ENCODE peak calls at places on chromosomes 1 and 21, in five cellular contexts. Z, B, S, J and P are unnamed samples.
A peak's percentile ranks its signal among the peaks of the same experiment; 100 is the strongest.

GRCh38 chr1:108852541-108852940 is 4.4 kb downstream of the AKNAD1 start:
- DNase-seq in Z (no peak), B (no peak), S (no peak), J (no peak), P (no peak)

GRCh38 chr1:183276386-183276785 is 90.3 kb downstream of the LAMC2 start:
- DNase-seq in Z (peak; percentile 80), B (no peak), S (no peak), J (no peak), P (no peak)

GRCh38 chr1:38076455-38076854 is 29.9 kb upstream of the POU3F1 start:
- DNase-seq in Z (no peak), B (no peak), S (no peak), J (no peak), P (no peak)

GRCh38 chr1:230867119-230867902 is 1.0 kb downstream of the C1orf198 start:
- DNase-seq in Z (no peak), B (no peak), S (no peak), J (no peak), P (no peak)

GRCh38 chr1:3821004-3821933 is 25.0 kb upstream of the LRRC47 start:
- DNase-seq in Z (no peak), B (no peak), S (no peak), J (no peak), P (no peak)

GRCh38 chr1:21294266-21295058 is 4.2 kb upstream of the ECE1 start:
- DNase-seq in Z (no peak), B (no peak), S (no peak), J (no peak), P (no peak)

GRCh38 chr1:31215083-31215570 is 24.6 kb downstream of the NKAIN1 start:
- DNase-seq in Z (peak; percentile 28), B (no peak), S (no peak), J (no peak), P (no peak)

GRCh38 chr1:41840592-41841246 is 78.0 kb downstream of the HIVEP3 start:
- DNase-seq in Z (no peak), B (no peak), S (peak; percentile 15), J (no peak), P (no peak)

GRCh38 chr1:232854786-232855185 is 49.6 kb downstream of the MAP10 start:
- DNase-seq in Z (no peak), B (no peak), S (no peak), J (no peak), P (no peak)

GRCh38 chr1:61757945-61758344 is 15.7 kb downstream of the PATJ start:
- DNase-seq in Z (peak; percentile 7), B (no peak), S (no peak), J (no peak), P (no peak)

GRCh38 chr1:218499021-218499691 is 154.0 kb downstream of the TGFB2 start:
- DNase-seq in Z (peak; percentile 90), B (peak; percentile 86), S (no peak), J (no peak), P (no peak)

GRCh38 chr1:60577036-60577435 is 503.5 kb upstream of the C1orf87 start:
- DNase-seq in Z (no peak), B (no peak), S (no peak), J (no peak), P (no peak)

GRCh38 chr1:53079251-53079650 is 17.2 kb downstream of the PODN start:
- DNase-seq in Z (no peak), B (no peak), S (no peak), J (no peak), P (no peak)

GRCh38 chr1:175757381-175758015 is 14.1 kb upstream of the TNR start:
- DNase-seq in Z (peak; percentile 20), B (peak; percentile 42), S (no peak), J (no peak), P (no peak)

GRCh38 chr21:46184625-46185555 is 631 bp upstream of the SPATC1L start:
- DNase-seq in Z (peak; percentile 90), B (no peak), S (peak; percentile 81), J (peak; percentile 65), P (no peak)

GRCh38 chr1:24118410-24119242 is 6.7 kb upstream of the MYOM3 start:
- DNase-seq in Z (no peak), B (no peak), S (no peak), J (no peak), P (no peak)

GRCh38 chr1:66540434-66541032 is 6.6 kb downstream of the SGIP1 start:
- DNase-seq in Z (peak; percentile 75), B (no peak), S (no peak), J (no peak), P (no peak)

GRCh38 chr1:40381268-40382109 is 8.0 kb downstream of the SMAP2 start:
- DNase-seq in Z (no peak), B (no peak), S (no peak), J (no peak), P (no peak)

GRCh38 chr1:5375437-5375836 is 616.8 kb downstream of the NPHP4 start:
- DNase-seq in Z (no peak), B (no peak), S (no peak), J (no peak), P (no peak)

GRCh38 chr1:21307663-21308062 is 17.4 kb upstream of the ECE1 start:
- DNase-seq in Z (no peak), B (no peak), S (no peak), J (no peak), P (no peak)

GRCh38 chr1:66769512-66770229 is 17.4 kb downstream of the DYNLT5 start:
- DNase-seq in Z (no peak), B (no peak), S (no peak), J (no peak), P (no peak)

GRCh38 chr1:184416476-184416875 is 29.6 kb downstream of the C1orf21 start:
- DNase-seq in Z (no peak), B (no peak), S (no peak), J (no peak), P (no peak)

GRCh38 chr1:53362851-53363642 is 35.2 kb upstream of the LRP8 start:
- DNase-seq in Z (no peak), B (peak; percentile 5), S (no peak), J (peak; percentile 7), P (no peak)

GRCh38 chr21:34282223-34282622 is 81.6 kb upstream of the KCNE2 start:
- DNase-seq in Z (no peak), B (no peak), S (no peak), J (no peak), P (no peak)

GRCh38 chr1:31297273-31298247 is 728 bp downstream of the ZCCHC17 start:
- DNase-seq in Z (peak; percentile 45), B (no peak), S (no peak), J (no peak), P (no peak)

GRCh38 chr1:17046043-17046657 is 7.7 kb downstream of the SDHB start:
- DNase-seq in Z (peak; percentile 77), B (peak; percentile 63), S (no peak), J (no peak), P (no peak)

GRCh38 chr1:234322979-234323378 is 50.3 kb upstream of the COA6 start:
- DNase-seq in Z (peak; percentile 39), B (peak; percentile 62), S (no peak), J (no peak), P (no peak)

GRCh38 chr1:112702067-112702395 is 4.9 kb downstream of the RHOC start:
- DNase-seq in Z (peak; percentile 5), B (no peak), S (no peak), J (peak; percentile 16), P (no peak)

GRCh38 chr1:211323156-211324063 is 3.2 kb upstream of the TRAF5 start:
- DNase-seq in Z (peak; percentile 61), B (peak; percentile 66), S (peak; percentile 28), J (peak; percentile 57), P (peak; percentile 33)

GRCh38 chr1:156490401-156491032 is 10.1 kb downstream of the MEF2D start:
- DNase-seq in Z (no peak), B (peak; percentile 33), S (peak; percentile 82), J (no peak), P (no peak)
- TF ChIP-seq CTCF in Z (peak; percentile 30), B (no peak), S (no peak), J (peak; percentile 67), P (peak; percentile 62)

GRCh38 chr1:161021168-161021958 is 411 bp upstream of the F11R start:
- DNase-seq in Z (peak; percentile 50), B (peak; percentile 92), S (peak; percentile 71), J (peak; percentile 57), P (no peak)

GRCh38 chr1:161020573-161021167 is at the start of gene F11R:
- DNase-seq in Z (peak; percentile 49), B (peak; percentile 49), S (peak; percentile 55), J (no peak), P (no peak)

GRCh38 chr1:161019767-161020572 is 982 bp downstream of the F11R start:
- DNase-seq in Z (no peak), B (no peak), S (peak; percentile 51), J (no peak), P (no peak)

GRCh38 chr1:161018631-161018930 is 2.4 kb downstream of the F11R start:
- DNase-seq in Z (no peak), B (no peak), S (no peak), J (no peak), P (no peak)

DNA sequence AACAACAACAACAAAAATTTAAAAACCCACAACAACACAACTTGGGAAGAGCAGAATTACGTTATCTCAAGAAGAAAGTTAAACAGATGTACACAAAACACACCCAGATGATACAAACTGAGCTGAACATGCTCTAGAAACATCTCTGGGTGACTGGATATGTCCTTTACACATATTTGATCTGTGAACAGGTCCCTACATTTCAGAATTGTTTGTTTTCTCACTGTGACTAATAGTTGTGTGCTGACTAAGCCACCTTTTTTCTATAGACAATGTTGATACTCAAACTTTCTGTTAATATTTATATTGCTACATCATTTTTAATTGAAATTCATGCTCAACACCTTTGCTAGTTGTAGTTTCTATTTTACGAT is 994 bp upstream of the F11R start:
- DNase-seq in Z (no peak), B (peak; percentile 58), S (no peak), J (no peak), P (no peak)
- H3K4me3 ChIP-seq in Z (no peak overlapping the region), B (peak overlapping the region; percentile 67), S (no peak overlapping the region), J (no peak overlapping the region), P (no peak overlapping the region)

GRCh38 chr1:10909697-10910489 is 102.6 kb upstream of the TARDBP start:
- DNase-seq in Z (no peak), B (peak; percentile 45), S (no peak), J (no peak), P (no peak)
- TF ChIP-seq CTCF in Z (peak; percentile 18), B (peak; percentile 38), S (peak; percentile 20), J (no peak), P (peak; percentile 23)

DNA sequence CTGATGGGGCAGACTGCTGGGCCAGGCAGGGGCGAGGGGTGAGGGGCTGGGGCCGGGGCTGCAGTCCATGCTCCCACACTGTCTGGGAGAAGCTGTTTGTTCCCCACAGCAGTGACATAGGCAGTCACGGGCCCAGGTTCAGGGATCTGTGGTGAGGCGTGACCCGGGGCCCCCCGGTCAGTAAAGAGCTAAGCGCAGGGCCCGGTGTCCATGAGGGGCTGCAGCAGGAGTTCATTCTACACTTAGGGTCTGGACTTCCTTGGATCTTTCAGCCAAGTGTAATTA is 4.4 kb downstream of the PEX10 start:
- DNase-seq in Z (no peak), B (no peak), S (no peak), J (no peak), P (no peak)
- H3K4me3 ChIP-seq in Z (no peak overlapping the region), B (no peak overlapping the region), S (no peak overlapping the region), J (no peak overlapping the region), P (no peak overlapping the region)

GRCh38 chr1:55289614-55290013 is 74.5 kb upstream of the USP24 start:
- DNase-seq in Z (no peak), B (peak; percentile 49), S (no peak), J (no peak), P (no peak)
- TF ChIP-seq CTCF in Z (no peak), B (no peak), S (no peak), J (no peak), P (no peak)

GRCh38 chr1:6995789-6996188 is 210.5 kb downstream of the CAMTA1 start:
- DNase-seq in Z (no peak), B (no peak), S (no peak), J (no peak), P (no peak)
- H3K4me3 ChIP-seq in Z (no peak overlapping the region), B (no peak overlapping the region), S (no peak overlapping the region), J (no peak overlapping the region), P (no peak overlapping the region)